ENCODE peak calls at places on chromosomes 3 and 15, in eight cellular contexts. One of them, this sample, is unnamed.

GRCh38 chr3:37295925-37296324 is 121.5 kb upstream of the LRRFIP2 start:
- DNase-seq in AG09309: no peak
- DNase-seq in non-pigmented ciliary epithelial cell: no peak
- DNase-seq in cardiac fibroblast: peak
- DNase-seq in substantia nigra: no peak
- DNase-seq in LHCN-M2: peak
- DNase-seq in T47D: no peak
- DNase-seq in ACHN: no peak
- DNase-seq in this sample: no peak

GRCh38 chr3:48663489-48664312 is 1.0 kb upstream of the CELSR3 start:
- DNase-seq in AG09309: peak
- DNase-seq in non-pigmented ciliary epithelial cell: peak
- DNase-seq in cardiac fibroblast: peak
- DNase-seq in substantia nigra: peak
- DNase-seq in LHCN-M2: peak
- DNase-seq in T47D: peak
- DNase-seq in ACHN: peak
- DNase-seq in this sample: peak

GRCh38 chr3:114121996-114122709 is 56.7 kb downstream of the DRD3 start:
- DNase-seq in AG09309: no peak
- DNase-seq in non-pigmented ciliary epithelial cell: no peak
- DNase-seq in cardiac fibroblast: peak
- DNase-seq in substantia nigra: no peak
- DNase-seq in LHCN-M2: peak
- DNase-seq in T47D: no peak
- DNase-seq in ACHN: no peak
- DNase-seq in this sample: no peak

GRCh38 chr3:179872842-179873241 is 163.9 kb downstream of the PEX5L start:
- DNase-seq in AG09309: no peak
- DNase-seq in non-pigmented ciliary epithelial cell: no peak
- DNase-seq in cardiac fibroblast: no peak
- DNase-seq in substantia nigra: no peak
- DNase-seq in LHCN-M2: no peak
- DNase-seq in T47D: no peak
- DNase-seq in ACHN: no peak
- DNase-seq in this sample: no peak

GRCh38 chr15:93811305-93811704 is 420.1 kb upstream of the MCTP2 start:
- DNase-seq in AG09309: no peak
- DNase-seq in non-pigmented ciliary epithelial cell: no peak
- DNase-seq in cardiac fibroblast: no peak
- DNase-seq in substantia nigra: no peak
- DNase-seq in LHCN-M2: no peak
- DNase-seq in T47D: no peak
- DNase-seq in ACHN: no peak
- DNase-seq in this sample: no peak

GRCh38 chr15:34984884-34985630 is 3.0 kb downstream of the ZNF770 start:
- DNase-seq in AG09309: no peak
- DNase-seq in non-pigmented ciliary epithelial cell: peak
- DNase-seq in cardiac fibroblast: peak
- DNase-seq in substantia nigra: no peak
- DNase-seq in LHCN-M2: no peak
- DNase-seq in T47D: no peak
- DNase-seq in ACHN: peak
- DNase-seq in this sample: no peak

GRCh38 chr3:118628704-118629341 is 405.8 kb downstream of the IGSF11 start:
- DNase-seq in AG09309: no peak
- DNase-seq in non-pigmented ciliary epithelial cell: peak
- DNase-seq in cardiac fibroblast: peak
- DNase-seq in substantia nigra: peak
- DNase-seq in LHCN-M2: peak
- DNase-seq in T47D: peak
- DNase-seq in ACHN: peak
- DNase-seq in this sample: no peak

GRCh38 chr3:160840590-160840989 is 84.6 kb downstream of the PPM1L start:
- DNase-seq in AG09309: no peak
- DNase-seq in non-pigmented ciliary epithelial cell: no peak
- DNase-seq in cardiac fibroblast: no peak
- DNase-seq in substantia nigra: no peak
- DNase-seq in LHCN-M2: no peak
- DNase-seq in T47D: no peak
- DNase-seq in ACHN: no peak
- DNase-seq in this sample: no peak

GRCh38 chr3:113212155-113212844 is 943 bp downstream of the BOC start:
- DNase-seq in AG09309: no peak
- DNase-seq in non-pigmented ciliary epithelial cell: no peak
- DNase-seq in cardiac fibroblast: peak
- DNase-seq in substantia nigra: no peak
- DNase-seq in LHCN-M2: peak
- DNase-seq in T47D: peak
- DNase-seq in ACHN: no peak
- DNase-seq in this sample: no peak

GRCh38 chr15:20341901-20342605 is 199.5 kb downstream of the GOLGA6L6 start:
- DNase-seq in AG09309: no peak
- DNase-seq in non-pigmented ciliary epithelial cell: no peak
- DNase-seq in cardiac fibroblast: no peak
- DNase-seq in substantia nigra: no peak
- DNase-seq in LHCN-M2: no peak
- DNase-seq in T47D: peak
- DNase-seq in ACHN: no peak
- DNase-seq in this sample: no peak

GRCh38 chr3:105836533-105836932 is 32.3 kb downstream of the CBLB start:
- DNase-seq in AG09309: peak
- DNase-seq in non-pigmented ciliary epithelial cell: peak
- DNase-seq in cardiac fibroblast: peak
- DNase-seq in substantia nigra: no peak
- DNase-seq in LHCN-M2: peak
- DNase-seq in T47D: no peak
- DNase-seq in ACHN: no peak
- DNase-seq in this sample: no peak

GRCh38 chr3:186532641-186533072 is 11.5 kb downstream of the CRYGS start:
- DNase-seq in AG09309: no peak
- DNase-seq in non-pigmented ciliary epithelial cell: no peak
- DNase-seq in cardiac fibroblast: no peak
- DNase-seq in substantia nigra: no peak
- DNase-seq in LHCN-M2: no peak
- DNase-seq in T47D: no peak
- DNase-seq in ACHN: no peak
- DNase-seq in this sample: no peak

GRCh38 chr3:38029400-38030125 is at the start of gene PLCD1:
- DNase-seq in AG09309: no peak
- DNase-seq in non-pigmented ciliary epithelial cell: no peak
- DNase-seq in cardiac fibroblast: peak
- DNase-seq in substantia nigra: peak
- DNase-seq in LHCN-M2: peak
- DNase-seq in T47D: no peak
- DNase-seq in ACHN: peak
- DNase-seq in this sample: peak

GRCh38 chr3:127690106-127690505 is 17.4 kb downstream of the ABTB1 start:
- DNase-seq in AG09309: no peak
- DNase-seq in non-pigmented ciliary epithelial cell: no peak
- DNase-seq in cardiac fibroblast: peak
- DNase-seq in substantia nigra: no peak
- DNase-seq in LHCN-M2: peak
- DNase-seq in T47D: no peak
- DNase-seq in ACHN: peak
- DNase-seq in this sample: no peak

GRCh38 chr15:63683343-63683951 is 86.3 kb downstream of the FBXL22 start:
- DNase-seq in AG09309: no peak
- DNase-seq in non-pigmented ciliary epithelial cell: no peak
- DNase-seq in cardiac fibroblast: no peak
- DNase-seq in substantia nigra: no peak
- DNase-seq in LHCN-M2: no peak
- DNase-seq in T47D: no peak
- DNase-seq in ACHN: no peak
- DNase-seq in this sample: no peak

GRCh38 chr15:62994975-62995730 is 47.4 kb upstream of the TPM1 start:
- DNase-seq in AG09309: no peak
- DNase-seq in non-pigmented ciliary epithelial cell: no peak
- DNase-seq in cardiac fibroblast: no peak
- DNase-seq in substantia nigra: no peak
- DNase-seq in LHCN-M2: no peak
- DNase-seq in T47D: peak
- DNase-seq in ACHN: no peak
- DNase-seq in this sample: no peak

GRCh38 chr3:146539315-146539714 is 5.1 kb downstream of the PLSCR1 start:
- DNase-seq in AG09309: no peak
- DNase-seq in non-pigmented ciliary epithelial cell: no peak
- DNase-seq in cardiac fibroblast: peak
- DNase-seq in substantia nigra: no peak
- DNase-seq in LHCN-M2: peak
- DNase-seq in T47D: no peak
- DNase-seq in ACHN: no peak
- DNase-seq in this sample: no peak

GRCh38 chr15:44706946-44707636 is 4.0 kb downstream of the PATL2 start:
- DNase-seq in AG09309: no peak
- DNase-seq in non-pigmented ciliary epithelial cell: no peak
- DNase-seq in cardiac fibroblast: no peak
- DNase-seq in substantia nigra: no peak
- DNase-seq in LHCN-M2: no peak
- DNase-seq in T47D: no peak
- DNase-seq in ACHN: no peak
- DNase-seq in this sample: no peak

GRCh38 chr15:88450125-88450798 is 16.9 kb downstream of the MRPL46 start:
- DNase-seq in AG09309: no peak
- DNase-seq in non-pigmented ciliary epithelial cell: no peak
- DNase-seq in cardiac fibroblast: peak
- DNase-seq in substantia nigra: peak
- DNase-seq in LHCN-M2: peak
- DNase-seq in T47D: peak
- DNase-seq in ACHN: peak
- DNase-seq in this sample: peak

GRCh38 chr15:39106913-39107312 is 474.0 kb upstream of the THBS1 start:
- DNase-seq in AG09309: no peak
- DNase-seq in non-pigmented ciliary epithelial cell: no peak
- DNase-seq in cardiac fibroblast: no peak
- DNase-seq in substantia nigra: no peak
- DNase-seq in LHCN-M2: no peak
- DNase-seq in T47D: no peak
- DNase-seq in ACHN: no peak
- DNase-seq in this sample: no peak

GRCh38 chr3:87145553-87145952 is 81.6 kb upstream of the CHMP2B start:
- DNase-seq in AG09309: no peak
- DNase-seq in non-pigmented ciliary epithelial cell: no peak
- DNase-seq in cardiac fibroblast: peak
- DNase-seq in substantia nigra: peak
- DNase-seq in LHCN-M2: peak
- DNase-seq in T47D: peak
- DNase-seq in ACHN: peak
- DNase-seq in this sample: peak

GRCh38 chr3:151960956-151961580 is 87.6 kb downstream of the SUCNR1 start:
- DNase-seq in AG09309: no peak
- DNase-seq in non-pigmented ciliary epithelial cell: no peak
- DNase-seq in cardiac fibroblast: no peak
- DNase-seq in substantia nigra: no peak
- DNase-seq in LHCN-M2: peak
- DNase-seq in T47D: no peak
- DNase-seq in ACHN: no peak
- DNase-seq in this sample: no peak

GRCh38 chr3:63993653-63994079 is 29.6 kb downstream of the PSMD6 start:
- DNase-seq in AG09309: peak
- DNase-seq in non-pigmented ciliary epithelial cell: no peak
- DNase-seq in cardiac fibroblast: peak
- DNase-seq in substantia nigra: peak
- DNase-seq in LHCN-M2: peak
- DNase-seq in T47D: peak
- DNase-seq in ACHN: peak
- DNase-seq in this sample: peak

GRCh38 chr3:192897005-192897404 is 20.7 kb downstream of the MB21D2 start:
- DNase-seq in AG09309: no peak
- DNase-seq in non-pigmented ciliary epithelial cell: no peak
- DNase-seq in cardiac fibroblast: no peak
- DNase-seq in substantia nigra: no peak
- DNase-seq in LHCN-M2: no peak
- DNase-seq in T47D: peak
- DNase-seq in ACHN: no peak
- DNase-seq in this sample: no peak

GRCh38 chr15:32682569-32682968 is 35.2 kb upstream of the GREM1 start:
- DNase-seq in AG09309: peak
- DNase-seq in non-pigmented ciliary epithelial cell: peak
- DNase-seq in cardiac fibroblast: peak
- DNase-seq in substantia nigra: no peak
- DNase-seq in LHCN-M2: peak
- DNase-seq in T47D: no peak
- DNase-seq in ACHN: peak
- DNase-seq in this sample: no peak

GRCh38 chr15:51203797-51204196 is 109.1 kb upstream of the TNFAIP8L3 start:
- DNase-seq in AG09309: peak
- DNase-seq in non-pigmented ciliary epithelial cell: peak
- DNase-seq in cardiac fibroblast: peak
- DNase-seq in substantia nigra: no peak
- DNase-seq in LHCN-M2: peak
- DNase-seq in T47D: no peak
- DNase-seq in ACHN: no peak
- DNase-seq in this sample: no peak